ENCODE peak calls at places on chromosome 17, in five cellular contexts. S is activated CD8-positive, alpha-beta T cell treated with anti-CD3 and anti-CD28 coated beads for 36 hours; L is activated CD4-positive, alpha-beta T cell treated with anti-CD3 and anti-CD28 coated beads for 48 hours; I is activated T-helper 9 cell treated with anti-CD3 and anti-CD28 coated beads, Interleukin-2, amount 50 U/mL, for 16 hours; N is adrenal gland. B is an unnamed sample.

GRCh38 chr17:47882247-47882646 is 13.8 kb upstream of the SP2 start:
- DNase-seq in S (no peak), L (no peak), I (no peak), N (peak; percentile 30), B (no peak)

GRCh38 chr17:35700157-35700556 is 31.3 kb upstream of the RASL10B start:
- DNase-seq in S (no peak), L (no peak), I (no peak), N (peak; percentile 11), B (no peak)

GRCh38 chr17:74715144-74715543 is 2.4 kb upstream of the CD300LF start:
- DNase-seq in S (no peak), L (no peak), I (no peak), N (no peak), B (peak; percentile 18)

GRCh38 chr17:53090770-53091169 is 732.0 kb upstream of the KIF2B start:
- DNase-seq in S (no peak), L (no peak), I (no peak), N (no peak), B (no peak)

GRCh38 chr17:43215341-43215740 is 3.7 kb downstream of the TMEM106A start:
- DNase-seq in S (no peak), L (no peak), I (no peak), N (no peak), B (no peak)

GRCh38 chr17:73710095-73710592 is 65.9 kb upstream of the SDK2 start:
- DNase-seq in S (peak; percentile 81), L (peak; percentile 76), I (peak; percentile 17), N (peak; percentile 65), B (peak; percentile 64)

GRCh38 chr17:79670537-79671386 is 59.9 kb upstream of the RBFOX3 start:
- DNase-seq in S (no peak), L (no peak), I (no peak), N (no peak), B (no peak)

GRCh38 chr17:44623070-44623725 is 33.1 kb upstream of the MEIOC start:
- DNase-seq in S (no peak), L (no peak), I (no peak), N (no peak), B (no peak)

GRCh38 chr17:78116411-78116810 is 12.1 kb downstream of the TMC6 start:
- DNase-seq in S (no peak), L (no peak), I (no peak), N (no peak), B (no peak)

GRCh38 chr17:76957600-76958464 is 89.6 kb downstream of the MGAT5B start:
- DNase-seq in S (no peak), L (no peak), I (no peak), N (no peak), B (peak; percentile 25)

GRCh38 chr17:78185981-78186688 is 717 bp downstream of the TK1 start:
- DNase-seq in S (no peak), L (peak; percentile 46), I (no peak), N (peak; percentile 37), B (peak; percentile 63)

GRCh38 chr17:57662644-57663308 is 82.3 kb downstream of the CCDC182 start:
- DNase-seq in S (peak; percentile 57), L (peak; percentile 68), I (no peak), N (peak; percentile 100), B (peak; percentile 94)

GRCh38 chr17:37176683-37177082 is 199.1 kb upstream of the C17orf78 start:
- DNase-seq in S (no peak), L (no peak), I (no peak), N (no peak), B (no peak)

GRCh38 chr17:80101946-80102706 is 745 bp downstream of the GAA start:
- DNase-seq in S (peak; percentile 25), L (peak; percentile 34), I (no peak), N (no peak), B (peak; percentile 56)

GRCh38 chr17:66165537-66166123 is 26.3 kb downstream of the CEP112 start:
- DNase-seq in S (peak; percentile 6), L (no peak), I (no peak), N (no peak), B (peak; percentile 60)

GRCh38 chr17:56592487-56593072 is 919 bp upstream of the NOG start:
- DNase-seq in S (peak; percentile 70), L (peak; percentile 75), I (peak; percentile 57), N (peak; percentile 33), B (peak; percentile 91)

GRCh38 chr17:6101706-6102105 is 31.5 kb downstream of the WSCD1 start:
- DNase-seq in S (no peak), L (no peak), I (no peak), N (no peak), B (no peak)

GRCh38 chr17:60102632-60103047 is 23.9 kb upstream of the HEATR6 start:
- DNase-seq in S (peak; percentile 45), L (peak; percentile 32), I (no peak), N (no peak), B (peak; percentile 44)

GRCh38 chr17:81508639-81509047 is 4.0 kb downstream of the ACTG1 start:
- DNase-seq in S (no peak), L (no peak), I (no peak), N (no peak), B (no peak)

GRCh38 chr17:34547453-34548063 is 31.8 kb upstream of the TMEM132E start:
- DNase-seq in S (no peak), L (no peak), I (no peak), N (no peak), B (no peak)

GRCh38 chr17:7217113-7217987 is 2.3 kb downstream of the DLG4 start:
- DNase-seq in S (peak; percentile 38), L (no peak), I (no peak), N (peak; percentile 75), B (peak; percentile 74)

GRCh38 chr17:41339571-41340169 is 11.0 kb downstream of the KRT33A start:
- DNase-seq in S (no peak), L (no peak), I (no peak), N (no peak), B (no peak)

GRCh38 chr17:78124081-78124835 is 4.3 kb downstream of the TMC6 start:
- DNase-seq in S (no peak), L (peak; percentile 30), I (no peak), N (no peak), B (peak; percentile 97)

GRCh38 chr17:30520436-30520835 is 43.2 kb downstream of the GOSR1 start:
- DNase-seq in S (no peak), L (no peak), I (no peak), N (peak; percentile 36), B (no peak)

B was measured in NB4.